ENCODE peak calls at places on chromosome 19, in six cellular contexts. D is heart right ventricle, N is HepG2, Q is GM06990, H is pancreas, V is PC-3. U is an unnamed sample. For H3K36me3, the result is how much of the 10 kb centered on the place peaks cover.

GRCh38 chr19:16148443-16149045 is 5.1 kb downstream of the HSH2D start:
- DNase-seq in D (no peak), N (no peak), Q (no peak), H (no peak), V (no peak), U (no peak)

GRCh38 chr19:17517898-17518297 is 6.4 kb downstream of the PGLS start:
- DNase-seq in D (no peak), N (no peak), Q (no peak), H (no peak), V (no peak), U (no peak)

GRCh38 chr19:43461303-43461702 is 4.1 kb downstream of the LYPD3 start:
- DNase-seq in D (no peak), N (no peak), Q (no peak), H (no peak), V (no peak), U (no peak)

GRCh38 chr19:36931684-36932083 is 15.6 kb downstream of the ZNF568 start:
- DNase-seq in D (no peak), N (no peak), Q (no peak), H (no peak), V (no peak), U (no peak)

GRCh38 chr19:19316082-19316481 is 4.2 kb downstream of the SUGP1 start:
- DNase-seq in D (no peak), N (no peak), Q (no peak), H (no peak), V (no peak), U (no peak)

GRCh38 chr19:21314676-21315075 is 14.5 kb downstream of the ZNF708 start:
- DNase-seq in D (no peak), N (no peak), Q (no peak), H (no peak), V (no peak), U (no peak)

GRCh38 chr19:17872251-17873001 is 681 bp downstream of the SLC5A5 start:
- DNase-seq in D (no peak), N (no peak), Q (no peak), H (no peak), V (no peak), U (no peak)

GRCh38 chr19:21328402-21328801 is 808 bp downstream of the ZNF708 start:
- DNase-seq in D (no peak), N (peak), Q (no peak), H (no peak), V (no peak), U (peak)

GRCh38 chr19:934865-935422 is 9.1 kb downstream of the ARID3A start:
- DNase-seq in D (peak), N (peak), Q (peak), H (peak), V (peak), U (no peak)

GRCh38 chr19:42553292-42554045 is 25.2 kb upstream of the CEACAM1 start:
- DNase-seq in D (peak), N (peak), Q (no peak), H (no peak), V (peak), U (peak)

GRCh38 chr19:34120846-34121639 is 51.3 kb upstream of the LSM14A start:
- DNase-seq in D (no peak), N (peak), Q (no peak), H (no peak), V (peak), U (peak)

GRCh38 chr19:15187026-15188007 is 13.5 kb downstream of the NOTCH3 start:
- DNase-seq in D (no peak), N (no peak), Q (no peak), H (no peak), V (peak), U (no peak)

GRCh38 chr19:52570005-52570861 is at the start of gene ZNF701:
- DNase-seq in D (peak), N (peak), Q (peak), H (peak), V (peak), U (peak)

GRCh38 chr19:41887711-41888382 is 4.9 kb downstream of the ARHGEF1 start:
- DNase-seq in D (no peak), N (peak), Q (peak), H (peak), V (peak), U (peak)

GRCh38 chr19:4543444-4543843 is 3.6 kb upstream of the LRG1 start:
- DNase-seq in D (no peak), N (no peak), Q (no peak), H (no peak), V (no peak), U (no peak)

GRCh38 chr19:39133431-39134270 is 8.1 kb downstream of the PAK4 start:
- DNase-seq in D (no peak), N (no peak), Q (no peak), H (no peak), V (no peak), U (no peak)

GRCh38 chr19:38213911-38214625 is 10.0 kb downstream of the DPF1 start:
- DNase-seq in D (no peak), N (no peak), Q (peak), H (no peak), V (peak), U (no peak)

GRCh38 chr19:13095934-13096890 is 6.4 kb downstream of the LYL1 start:
- DNase-seq in D (no peak), N (peak), Q (no peak), H (no peak), V (peak), U (no peak)
- TF ChIP-seq CTCF in D (peak), N (peak), Q (peak), H (no peak), V (peak), U (peak)

GRCh38 chr19:56983148-56983547 is 136.6 kb upstream of the USP29 start:
- DNase-seq in D (no peak), N (no peak), Q (no peak), H (no peak), V (no peak), U (no peak)
- H3K4me3 ChIP-seq in D (no peak), N (no peak), Q (no peak), H (no peak), V (no peak), U (no peak)

DNA sequence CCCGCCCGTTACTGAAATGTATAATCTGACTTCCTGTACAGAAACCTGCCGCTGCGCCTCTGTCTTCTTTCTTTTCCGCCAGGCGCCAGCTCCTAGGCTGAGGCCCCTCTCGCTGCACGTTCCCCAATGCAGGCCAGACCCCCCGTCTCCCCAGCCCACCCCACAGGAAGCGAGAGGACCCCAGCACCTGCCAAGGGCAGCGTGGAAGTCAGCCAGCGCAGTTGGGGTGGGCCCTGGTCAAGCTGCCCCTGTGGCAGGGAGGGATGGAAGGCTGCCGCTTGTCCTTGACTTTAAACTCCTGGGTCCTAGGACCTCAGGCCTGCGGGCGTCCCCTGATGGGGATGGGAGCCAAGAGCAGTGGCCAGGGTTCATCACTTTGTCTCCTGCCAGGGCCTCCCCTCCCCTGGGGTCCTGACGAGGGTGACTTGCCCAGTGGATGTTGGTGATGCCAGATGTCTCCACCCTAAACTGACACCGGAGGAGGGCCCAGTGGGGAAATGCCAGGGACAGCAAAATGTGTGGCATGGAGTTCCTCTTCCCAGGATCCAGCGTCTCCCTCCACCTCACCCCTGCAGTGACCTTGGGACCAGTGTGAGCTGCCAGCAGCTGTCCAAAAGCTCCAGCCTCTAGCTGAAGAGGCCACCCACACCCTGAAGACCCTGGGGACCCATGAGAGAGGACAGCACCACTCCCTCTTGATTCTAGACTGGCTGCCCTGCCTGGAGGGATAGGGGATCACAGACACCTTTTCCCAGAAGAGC is 8.5 kb upstream of the MARCHF2 start:
- DNase-seq in D (no peak), N (no peak), Q (no peak), H (no peak), V (no peak), U (no peak)
- H3K36me3 ChIP-seq in D (under half), N (under half), Q (under half), H (under half), V (under half), U (under half)

DNA sequence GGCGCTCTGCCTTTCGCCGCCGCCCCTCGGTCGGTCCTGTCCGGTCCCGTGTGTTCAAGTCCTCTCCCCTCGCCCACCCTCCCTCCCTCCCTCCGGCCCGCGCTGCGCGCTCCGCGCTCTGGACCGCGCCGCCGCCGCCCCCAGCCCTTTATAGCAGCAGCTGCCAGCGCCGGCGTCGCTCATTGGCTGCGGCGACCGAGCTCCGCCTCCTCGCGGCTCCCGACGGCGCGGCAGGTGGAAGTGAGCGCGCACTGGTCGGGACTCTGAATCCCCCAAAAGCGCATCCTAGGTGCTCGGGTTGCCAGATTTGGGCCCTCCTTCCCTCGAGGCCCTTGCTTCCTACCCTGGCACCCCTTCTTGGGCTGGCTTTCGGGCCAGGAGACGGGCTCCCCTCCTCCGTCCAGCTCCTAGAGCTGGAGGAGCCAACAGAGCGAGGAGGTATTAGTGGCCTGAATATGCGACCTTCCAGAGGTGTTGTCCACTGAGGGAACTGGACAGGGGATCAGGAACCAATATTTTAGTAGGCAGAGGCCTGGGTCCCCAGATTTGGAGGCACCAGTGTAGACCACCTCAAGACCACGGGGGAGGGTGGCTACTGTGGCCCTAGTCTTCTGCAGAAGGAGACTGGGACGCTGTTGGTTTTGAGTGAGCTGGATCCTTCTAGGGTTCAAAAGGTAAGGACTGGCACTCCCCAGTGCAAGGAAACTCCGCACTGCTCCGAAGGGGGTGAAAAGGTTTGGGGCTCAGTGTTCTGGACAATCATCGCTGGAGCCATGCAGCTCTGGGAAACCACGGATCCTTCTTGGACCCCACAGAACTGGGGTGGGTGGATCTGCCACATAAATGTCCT is at the start of gene ELAVL3:
- DNase-seq in D (no peak), N (no peak), Q (no peak), H (no peak), V (no peak), U (no peak)
- TF ChIP-seq CTCF in D (no peak), N (no peak), Q (no peak), H (no peak), V (no peak), U (no peak)

DNA sequence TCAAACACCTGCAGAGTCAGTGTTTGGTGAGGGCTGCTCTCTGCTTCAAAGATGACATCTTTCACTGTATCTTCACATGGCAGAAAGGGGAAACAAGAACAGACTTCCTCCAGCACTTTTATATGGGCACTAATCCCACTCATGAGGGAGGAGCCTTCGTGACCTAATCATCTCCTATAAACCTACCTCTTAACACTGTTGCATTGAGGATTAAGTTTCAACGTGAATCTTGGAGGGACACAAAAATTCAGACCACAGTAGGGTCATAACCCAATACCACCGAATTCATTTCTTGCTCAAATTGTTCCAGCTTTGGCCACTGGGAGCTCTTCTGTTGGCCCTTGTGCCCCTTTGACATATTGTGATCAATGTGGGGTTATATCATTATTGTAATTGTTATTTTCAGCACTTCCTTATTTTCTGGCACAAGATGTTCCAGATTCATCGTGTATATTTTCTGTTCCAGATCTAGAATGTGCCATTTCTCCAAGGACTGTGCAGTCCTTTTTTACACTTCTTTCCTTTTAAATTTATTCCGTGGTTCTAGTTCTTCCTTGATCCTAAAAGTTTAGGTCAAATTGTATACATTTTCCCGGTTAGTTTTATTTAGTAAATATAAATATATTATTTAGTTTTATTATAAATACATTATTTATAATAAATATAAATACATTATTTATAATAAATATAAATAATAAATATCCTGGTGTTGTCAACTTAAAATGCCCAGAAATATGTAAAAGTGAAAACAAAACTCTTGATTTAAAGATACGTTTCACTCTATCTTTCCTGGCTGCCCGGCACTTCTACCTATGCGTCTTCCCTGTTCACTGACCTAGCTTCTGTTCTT is 35.5 kb upstream of the IGFL4 start:
- DNase-seq in D (no peak), N (no peak), Q (no peak), H (no peak), V (peak), U (no peak)
- H3K4me3 ChIP-seq in D (no peak), N (peak), Q (no peak), H (no peak), V (no peak), U (no peak)

GRCh38 chr19:47363758-47364529 is 14.8 kb downstream of the DHX34 start:
- DNase-seq in D (no peak), N (no peak), Q (no peak), H (no peak), V (no peak), U (peak)
- H3K36me3 ChIP-seq in D (half or more), N (under half), Q (under half), H (under half), V (under half), U (under half)

GRCh38 chr19:31099470-31100190 is 249.6 kb downstream of the TSHZ3 start:
- DNase-seq in D (no peak), N (no peak), Q (no peak), H (no peak), V (peak), U (peak)
- TF ChIP-seq CTCF in D (no peak), N (no peak), Q (no peak), H (no peak), V (no peak), U (no peak)

GRCh38 chr19:2330632-2331284 is 2.3 kb downstream of the SPPL2B start:
- DNase-seq in D (no peak), N (peak), Q (no peak), H (no peak), V (no peak), U (no peak)

GRCh38 chr19:2332341-2333026 is 4.0 kb downstream of the SPPL2B start:
- DNase-seq in D (no peak), N (no peak), Q (peak), H (no peak), V (no peak), U (no peak)

GRCh38 chr19:2333027-2333806 is 4.7 kb downstream of the SPPL2B start:
- DNase-seq in D (no peak), N (no peak), Q (no peak), H (peak), V (no peak), U (no peak)

GRCh38 chr19:2330255-2330631 is 1.8 kb downstream of the SPPL2B start:
- DNase-seq in D (no peak), N (no peak), Q (no peak), H (no peak), V (no peak), U (no peak)

DNA sequence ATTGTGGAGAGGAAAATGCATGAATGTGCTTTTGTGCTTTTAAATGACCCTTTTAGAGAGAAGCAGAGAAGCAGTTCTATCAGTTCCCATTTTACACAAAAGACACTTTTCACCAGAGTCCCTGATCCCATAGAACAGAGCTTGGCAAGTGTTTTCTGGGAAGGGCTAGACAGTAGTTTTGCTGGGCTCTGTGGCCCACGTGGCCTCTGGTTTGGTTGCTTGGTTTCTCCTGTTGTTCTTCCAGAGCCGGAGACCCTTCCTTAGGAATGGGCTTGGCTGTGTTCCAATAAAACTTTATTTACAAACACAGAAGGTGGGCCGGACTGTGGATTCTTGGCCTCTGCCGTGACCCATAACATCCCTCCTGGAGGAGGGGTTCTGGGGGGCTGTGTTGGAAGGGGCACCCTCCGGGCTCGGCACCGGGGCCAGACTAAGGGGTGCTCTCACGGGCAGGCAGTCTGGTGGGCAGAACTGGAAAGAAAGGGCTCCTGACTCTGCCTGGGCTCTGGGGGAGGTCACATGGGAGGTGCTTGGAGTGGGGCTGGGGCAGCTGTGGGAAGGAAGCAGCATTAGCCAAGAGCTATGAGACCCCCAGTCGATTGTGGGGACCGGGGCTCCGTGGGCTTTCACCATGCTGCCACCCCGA is 3.2 kb downstream of the SPPL2B start:
- DNase-seq in D (no peak), N (no peak), Q (no peak), H (no peak), V (no peak), U (no peak)
- H3K4me3 ChIP-seq in D (no peak), N (peak), Q (peak), H (no peak), V (no peak), U (no peak)

DNA sequence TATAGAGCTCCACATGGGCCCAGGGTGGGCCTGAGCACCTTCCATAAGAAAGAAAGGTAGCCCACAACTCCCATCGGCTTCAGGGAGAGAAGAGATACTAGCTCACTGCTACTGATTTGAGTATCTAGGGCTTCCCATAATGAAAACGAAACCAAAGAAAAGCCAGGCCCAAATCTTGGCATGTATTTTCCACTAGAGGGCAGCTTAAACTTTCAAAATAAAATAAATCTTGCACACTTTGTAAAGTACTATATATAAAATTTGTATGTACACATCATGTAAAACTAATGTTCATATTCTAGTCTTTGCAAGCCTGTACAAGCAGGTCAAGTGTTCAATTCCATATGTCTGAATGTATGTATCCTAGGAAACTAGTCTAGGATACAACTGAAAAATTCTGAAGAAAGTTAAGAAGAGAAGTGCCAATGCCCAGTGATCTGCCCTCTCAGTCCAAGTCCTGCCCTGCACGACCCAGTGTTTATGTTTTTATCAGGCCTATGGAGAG is 475.9 kb downstream of the UQCRFS1 start:
- DNase-seq in D (no peak), N (peak), Q (peak), H (no peak), V (peak), U (peak)
- H3K36me3 ChIP-seq in D (under half), N (under half), Q (under half), H (under half), V (under half), U (under half)